ENCODE peak calls at places on chromosomes 7 and 10, in eight cellular contexts. P is cardiac muscle cell; Y is iPS DF 6.9; R is dorsolateral prefrontal cortex; T is ascending aorta; H is psoas muscle; G is tibial nerve; A is CD4-positive, alpha-beta T cell. J is an unnamed sample.

GRCh38 chr10:62635127-62635526 is 169.4 kb upstream of the ADO start:
- DNase-seq in A (no peak), T (no peak), R (no peak), P (no peak), G (no peak), H (no peak), Y (no peak), J (peak; percentile 12)

GRCh38 chr10:3486346-3487065 is 298.5 kb downstream of the KLF6 start:
- DNase-seq in R (no peak), Y (no peak), P (no peak), H (no peak), A (no peak), G (no peak), T (no peak), J (no peak)

GRCh38 chr7:15874774-15875173 is 188.3 kb upstream of the MEOX2 start:
- DNase-seq in T (no peak), P (no peak), H (no peak), G (no peak), R (no peak), Y (no peak), A (no peak), J (no peak)

GRCh38 chr7:7178081-7178480 is 4.3 kb upstream of the C1GALT1 start:
- DNase-seq in Y (no peak), R (no peak), H (no peak), P (no peak), T (no peak), A (no peak), G (no peak), J (no peak)

GRCh38 chr7:154698726-154699291 is 304.1 kb downstream of the PAXIP1 start:
- DNase-seq in T (no peak), G (no peak), Y (peak; percentile 43), R (no peak), H (no peak), A (no peak), P (peak; percentile 44), J (peak; percentile 1)

GRCh38 chr10:106185991-106186390 is 978.5 kb downstream of the SORCS1 start:
- DNase-seq in Y (no peak), R (no peak), G (no peak), H (no peak), T (no peak), A (no peak), P (no peak), J (no peak)

GRCh38 chr10:76010703-76011102 is 579.3 kb downstream of the LRMDA start:
- DNase-seq in G (no peak), P (no peak), A (no peak), R (no peak), T (no peak), Y (no peak), H (no peak), J (no peak)

GRCh38 chr7:149286811-149287400 is 24.9 kb downstream of the ZNF783 start:
- DNase-seq in H (no peak), T (no peak), P (no peak), G (no peak), Y (no peak), R (no peak), A (no peak), J (no peak)

GRCh38 chr7:92932450-92932849 is 96.1 kb upstream of the CDK6 start:
- DNase-seq in A (no peak), H (no peak), Y (no peak), G (no peak), P (no peak), T (no peak), R (no peak), J (no peak)

GRCh38 chr7:27104244-27105149 is 2.0 kb upstream of the HOXA2 start:
- DNase-seq in A (no peak), T (no peak), G (no peak), P (no peak), R (no peak), H (no peak), Y (no peak), J (no peak)

GRCh38 chr7:27105161-27106122 is 3.0 kb upstream of the HOXA2 start:
- DNase-seq in A (no peak), G (no peak), T (no peak), R (no peak), Y (no peak), H (no peak), P (no peak), J (no peak)

GRCh38 chr7:27101906-27102577 is 441 bp downstream of the HOXA2 start:
- DNase-seq in A (no peak), R (no peak), H (no peak), T (no peak), P (no peak), Y (no peak), G (no peak), J (no peak)

GRCh38 chr7:27102578-27103442 is at the start of gene HOXA2:
- DNase-seq in P (no peak), R (no peak), A (no peak), T (no peak), G (no peak), H (no peak), Y (no peak), J (no peak)

DNA sequence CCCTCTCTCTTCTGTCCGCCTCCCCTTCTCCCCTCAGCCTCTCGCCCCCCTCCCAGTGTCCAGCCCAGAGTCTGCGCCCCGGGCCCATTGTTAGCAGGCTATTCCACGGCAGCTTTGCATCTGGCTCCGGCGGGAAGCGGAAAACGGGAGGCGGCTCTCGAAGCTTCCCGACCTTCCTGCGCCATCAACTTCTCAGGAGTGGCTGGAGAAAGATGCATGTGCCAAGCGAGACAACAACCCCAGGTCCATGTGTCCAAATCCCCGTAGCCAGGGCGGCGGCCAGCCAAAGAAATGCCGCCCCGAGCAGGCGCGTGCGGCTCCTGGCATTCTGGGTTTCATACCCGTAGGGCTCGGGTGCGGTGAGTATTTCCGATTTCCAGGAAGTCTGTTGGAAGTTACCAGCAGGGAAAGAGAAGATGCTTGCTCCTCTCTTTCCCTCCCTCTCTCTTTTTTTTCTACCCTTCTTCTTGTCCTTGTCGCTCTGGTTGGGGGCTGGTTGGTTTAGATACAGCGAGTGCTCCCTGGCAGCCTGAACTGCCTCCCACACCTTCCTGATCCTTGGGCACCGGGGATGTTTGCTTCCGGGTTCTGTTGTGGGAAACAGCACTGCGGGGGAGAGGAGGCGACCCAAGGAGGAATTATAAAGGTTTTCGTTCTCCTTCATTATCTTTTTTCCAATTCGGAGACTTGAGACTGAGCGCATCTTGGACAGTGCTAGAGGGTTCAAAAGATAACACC is 1.2 kb upstream of the HOXA2 start:
- DNase-seq in Y (no peak), G (no peak), H (no peak), P (no peak), R (no peak), T (no peak), A (no peak), J (no peak)
- H3K27me3 ChIP-seq in Y (peaks cover 93% of the 10 kb centered on the region), G (no peaks in the 10 kb centered on the region), H (no peaks in the 10 kb centered on the region), P (peaks cover 100% of the 10 kb centered on the region), R (peaks cover 99% of the 10 kb centered on the region), T (no peaks in the 10 kb centered on the region), A (peaks cover 66% of the 10 kb centered on the region), J (peaks cover 38% of the 10 kb centered on the region)

GRCh38 chr7:20791523-20791879 is 4.8 kb upstream of the SP8 start:
- DNase-seq in T (no peak), A (no peak), P (no peak), G (no peak), H (no peak), Y (no peak), R (no peak), J (no peak)
- H3K27me3 ChIP-seq in T (peaks cover 47% of the 10 kb centered on the region), A (peaks cover 99% of the 10 kb centered on the region), P (peaks cover 100% of the 10 kb centered on the region), G (no peaks in the 10 kb centered on the region), H (peaks cover 100% of the 10 kb centered on the region), Y (peaks cover 34% of the 10 kb centered on the region), R (peaks cover 96% of the 10 kb centered on the region), J (peaks cover 75% of the 10 kb centered on the region)

GRCh38 chr10:44385726-44386438 is 985 bp upstream of the CXCL12 start:
- DNase-seq in Y (no peak), T (no peak), A (no peak), R (no peak), P (no peak), H (no peak), G (peak; percentile 27), J (no peak)
- H3K27me3 ChIP-seq in Y (peaks cover 6% of the 10 kb centered on the region), T (no peaks in the 10 kb centered on the region), A (peaks cover 53% of the 10 kb centered on the region), R (peaks cover 25% of the 10 kb centered on the region), P (peaks cover 28% of the 10 kb centered on the region), H (no peaks in the 10 kb centered on the region), G (no peaks in the 10 kb centered on the region), J (peaks cover 28% of the 10 kb centered on the region)

DNA sequence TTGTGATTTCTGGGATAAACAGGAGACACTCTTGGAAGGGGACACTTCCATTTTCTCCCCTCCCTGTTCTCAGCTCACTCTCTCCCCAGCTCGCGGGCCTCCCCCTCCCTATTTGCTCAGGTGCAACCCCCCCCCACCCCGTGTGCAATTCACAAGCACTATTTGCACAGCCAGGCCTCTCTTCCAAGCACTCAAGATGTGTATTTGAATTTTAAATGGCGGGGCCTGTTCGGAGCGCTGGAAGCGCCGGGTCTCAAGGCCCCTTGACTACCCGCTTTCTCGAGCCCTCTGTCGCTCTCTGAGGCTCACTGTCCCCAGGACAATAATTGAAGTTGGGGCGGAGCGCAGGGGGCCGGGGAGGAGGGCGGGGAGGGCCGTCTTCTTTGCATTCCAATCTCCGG is 7.8 kb downstream of the SHH start:
- DNase-seq in H (no peak), Y (no peak), R (no peak), G (no peak), P (no peak), A (no peak), T (no peak), J (no peak)
- H3K27me3 ChIP-seq in H (peaks cover 100% of the 10 kb centered on the region), Y (peaks cover 68% of the 10 kb centered on the region), R (peaks cover 66% of the 10 kb centered on the region), G (no peaks in the 10 kb centered on the region), P (peaks cover 100% of the 10 kb centered on the region), A (peaks cover 78% of the 10 kb centered on the region), T (peaks cover 6% of the 10 kb centered on the region), J (peaks cover 67% of the 10 kb centered on the region)

GRCh38 chr10:101570764-101571572 is 17.1 kb downstream of the POLL start:
- DNase-seq in G (no peak), P (no peak), H (peak; percentile 54), Y (no peak), A (no peak), T (no peak), R (no peak), J (peak; percentile 54)

GRCh38 chr10:101568054-101568745 is 19.9 kb downstream of the POLL start:
- DNase-seq in Y (no peak), T (no peak), R (no peak), G (no peak), P (no peak), H (peak; percentile 42), A (no peak), J (no peak)

GRCh38 chr10:101569838-101570763 is 18.0 kb downstream of the POLL start:
- DNase-seq in G (peak; percentile 60), R (peak; percentile 85), P (peak; percentile 86), T (no peak), Y (no peak), H (peak; percentile 88), A (peak; percentile 74), J (peak; percentile 47)

GRCh38 chr10:101567165-101568006 is 20.7 kb downstream of the POLL start:
- DNase-seq in P (no peak), H (peak; percentile 41), T (no peak), G (no peak), A (no peak), Y (no peak), R (no peak), J (no peak)

DNA sequence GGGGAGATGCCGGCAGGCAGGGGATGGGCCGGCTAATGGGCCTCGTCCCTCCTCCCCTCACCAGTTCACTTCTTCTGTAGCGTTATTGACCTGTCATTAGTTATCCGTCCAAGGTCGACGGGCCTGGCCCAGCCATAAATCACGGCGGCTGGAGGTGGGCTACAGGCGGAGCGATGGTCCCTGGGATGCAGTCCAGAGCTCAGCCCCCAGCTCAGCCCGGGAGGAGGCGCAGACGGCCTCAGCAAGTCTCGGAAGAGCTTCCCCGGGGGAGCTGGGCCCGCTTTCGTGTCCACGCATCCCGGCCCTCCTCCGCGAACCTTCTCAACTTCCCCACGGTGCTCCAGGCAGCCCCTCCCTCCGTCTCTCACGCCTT is 18.6 kb downstream of the POLL start:
- DNase-seq in H (peak; percentile 48), G (no peak), Y (no peak), T (no peak), P (peak; percentile 40), A (no peak), R (peak; percentile 39), J (no peak)
- H3K27me3 ChIP-seq in H (peaks cover 50% of the 10 kb centered on the region), G (peaks cover 4% of the 10 kb centered on the region), Y (peaks cover 4% of the 10 kb centered on the region), T (peaks cover 12% of the 10 kb centered on the region), P (peaks cover 3% of the 10 kb centered on the region), A (peaks cover 48% of the 10 kb centered on the region), R (peaks cover 10% of the 10 kb centered on the region), J (peaks cover 30% of the 10 kb centered on the region)

J was measured in HL-60.